ENCODE peak calls at places on chromosomes 11 and 22, in four cellular contexts. E, H, O and T are unnamed samples.

GRCh38 chr11:61140416-61140815 is 20.8 kb downstream of the VPS37C start:
- DNase-seq in O (no peak), E (no peak), H (no peak), T (no peak)

GRCh38 chr11:16769386-16769785 is 30.9 kb downstream of the C11orf58 start:
- DNase-seq in H (no peak), O (no peak), E (no peak), T (no peak)

GRCh38 chr11:9313648-9314290 is 624 bp downstream of the TMEM41B start:
- DNase-seq in H (peak; percentile 27), O (peak; percentile 9), E (peak; percentile 13), T (peak; percentile 39)

GRCh38 chr11:1652026-1652425 is 22.5 kb downstream of the KRTAP5-5 start:
- DNase-seq in E (no peak), H (no peak), O (no peak), T (no peak)

GRCh38 chr11:20060647-20061205 is 99.5 kb downstream of the DBX1 start:
- DNase-seq in H (no peak), O (no peak), E (no peak), T (no peak)

GRCh38 chr11:68841718-68842426 is at the start of gene CPT1A:
- DNase-seq in E (peak; percentile 50), H (peak; percentile 71), O (peak; percentile 90), T (no peak)

GRCh38 chr11:128776088-128776433 is 82.2 kb downstream of the FLI1 start:
- DNase-seq in H (no peak), E (no peak), O (peak; percentile 38), T (no peak)

GRCh38 chr22:41254230-41254629 is 13.5 kb upstream of the CHADL start:
- DNase-seq in E (no peak), H (no peak), O (no peak), T (no peak)

GRCh38 chr11:63489879-63490278 is 1.1 kb downstream of the PLAAT5 start:
- DNase-seq in O (no peak), E (peak; percentile 86), H (peak; percentile 85), T (no peak)

GRCh38 chr22:50199836-50200332 is 927 bp upstream of the SELENOO start:
- DNase-seq in E (no peak), H (peak; percentile 14), O (no peak), T (no peak)

GRCh38 chr22:48187272-48187855 is 1424.9 kb downstream of the TBC1D22A start:
- DNase-seq in E (no peak), O (no peak), H (no peak), T (no peak)

GRCh38 chr11:63574856-63575602 is 11.8 kb upstream of the PLAAT2 start:
- DNase-seq in H (peak; percentile 33), E (no peak), O (no peak), T (peak; percentile 37)

GRCh38 chr11:15967166-15967565 is 389.2 kb downstream of the SOX6 start:
- DNase-seq in O (peak; percentile 65), H (no peak), E (no peak), T (peak; percentile 93)

DNA sequence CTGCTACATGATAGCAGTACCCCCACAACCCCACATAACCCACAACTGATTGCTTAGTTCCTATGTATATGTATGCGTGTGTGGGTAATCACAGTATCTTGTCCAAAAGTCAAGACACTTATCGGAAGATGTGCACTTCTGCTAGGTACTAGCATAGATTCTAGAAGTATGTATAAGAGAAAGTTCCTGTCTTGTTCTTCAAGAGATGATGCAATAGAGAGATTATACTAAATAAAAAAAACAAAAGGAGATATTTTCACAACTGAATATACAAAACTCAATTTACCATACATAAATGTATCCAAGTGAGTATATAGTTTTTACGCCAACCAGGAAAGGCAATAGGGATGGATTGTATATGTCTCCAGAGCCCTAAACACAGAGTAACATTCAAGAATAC is 112.0 kb downstream of the FCHSD2 start:
- DNase-seq in O (no peak), H (no peak), E (no peak), T (no peak)
- H3K36me3 ChIP-seq in O (no peaks in the 10 kb centered on the region), H (no peaks in the 10 kb centered on the region), E (no peaks in the 10 kb centered on the region), T (no peaks in the 10 kb centered on the region)

DNA sequence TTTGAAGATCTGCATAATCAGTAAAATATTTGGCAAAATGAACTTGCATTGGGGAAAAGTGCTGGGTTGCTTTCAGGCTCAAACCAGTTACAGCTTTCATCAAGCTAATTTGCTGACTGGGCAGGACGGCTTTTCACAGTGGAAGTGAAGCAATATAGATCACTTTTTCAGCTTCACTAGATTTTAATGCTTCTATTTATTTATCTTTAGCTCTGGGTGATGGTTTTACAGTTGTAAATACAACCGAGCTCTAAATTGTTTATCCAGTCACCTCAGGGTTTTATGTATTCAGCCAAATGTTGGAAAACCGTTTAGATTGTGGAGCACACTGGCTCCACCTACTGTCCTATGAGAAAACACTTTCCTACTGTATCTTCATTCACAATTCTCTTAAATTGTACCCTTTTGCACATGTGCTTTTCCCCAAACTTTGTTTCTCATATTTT is 58.2 kb downstream of the ACER3 start:
- DNase-seq in E (peak; percentile 16), H (peak; percentile 53), O (peak; percentile 15), T (peak; percentile 65)
- H3K4me3 ChIP-seq in E (no peak overlapping the region), H (peak overlapping the region; percentile 7), O (no peak overlapping the region), T (no peak overlapping the region)

GRCh38 chr11:134171951-134172350 is 51.8 kb downstream of the NCAPD3 start:
- DNase-seq in E (no peak), H (no peak), O (no peak), T (no peak)
- H3K36me3 ChIP-seq in E (peaks cover 31% of the 10 kb centered on the region), H (peaks cover 5% of the 10 kb centered on the region), O (no peaks in the 10 kb centered on the region), T (peaks cover 14% of the 10 kb centered on the region)

GRCh38 chr11:117989351-117990102 is 3.3 kb downstream of the IL10RA start:
- DNase-seq in O (no peak), H (no peak), E (no peak), T (no peak)
- H3K4me3 ChIP-seq in O (peak overlapping the region; percentile 50), H (no peak overlapping the region), E (no peak overlapping the region), T (no peak overlapping the region)

DNA sequence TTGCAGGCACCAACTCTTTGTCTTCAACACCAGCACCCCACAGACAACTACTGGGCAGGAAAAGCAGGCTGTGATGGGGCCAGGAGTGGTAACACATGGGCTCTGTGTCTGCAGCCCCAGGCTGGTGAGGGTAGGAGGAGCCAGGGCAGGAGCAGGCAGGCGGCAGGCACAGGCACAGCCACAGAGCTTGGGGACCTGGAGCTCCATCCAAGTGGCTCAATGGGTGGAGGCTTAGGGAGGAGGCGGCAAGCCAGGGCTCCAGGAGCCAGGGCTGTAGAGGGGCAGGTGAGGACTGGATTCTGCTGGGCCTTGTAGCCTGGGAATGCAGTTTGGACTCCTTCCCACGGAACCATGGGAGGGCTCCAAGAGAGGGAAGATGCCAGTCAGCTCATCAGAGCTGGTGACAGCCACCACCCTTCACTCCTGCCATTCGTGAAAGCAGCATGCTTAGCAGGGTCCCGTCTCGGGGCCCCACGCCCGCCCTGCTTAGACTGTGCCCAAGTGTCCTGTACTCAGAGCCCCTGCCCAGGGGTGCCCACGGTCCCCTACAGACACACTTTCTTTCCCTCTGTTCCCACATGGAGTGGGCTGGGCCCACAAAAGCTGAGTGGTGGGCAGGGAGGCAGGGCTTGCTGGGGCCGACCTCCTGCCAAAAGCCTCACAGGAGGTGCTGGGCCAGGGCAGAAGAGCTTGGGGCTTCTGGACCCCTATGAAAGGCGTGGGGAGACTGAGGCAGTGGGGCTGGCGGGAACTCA is 12.4 kb downstream of the TTC38 start:
- DNase-seq in H (no peak), E (no peak), O (no peak), T (no peak)
- H3K36me3 ChIP-seq in H (peaks cover 28% of the 10 kb centered on the region), E (peaks cover 22% of the 10 kb centered on the region), O (no peaks in the 10 kb centered on the region), T (peaks cover 15% of the 10 kb centered on the region)

GRCh38 chr22:45483918-45484499 is 18.7 kb upstream of the FBLN1 start:
- DNase-seq in E (no peak), O (no peak), H (no peak), T (no peak)
- H3K4me3 ChIP-seq in E (no peak overlapping the region), O (no peak overlapping the region), H (no peak overlapping the region), T (no peak overlapping the region)

GRCh38 chr22:46109474-46110003 is 40.8 kb upstream of the PPARA start:
- DNase-seq in O (no peak), E (no peak), H (no peak), T (no peak)
- H3K36me3 ChIP-seq in O (no peaks in the 10 kb centered on the region), E (peaks cover 4% of the 10 kb centered on the region), H (peaks cover 84% of the 10 kb centered on the region), T (peaks cover 47% of the 10 kb centered on the region)